ENCODE peak calls at places on chromosomes 5 and 9, in ten cellular contexts. E, D, M, W, O, V, G, K, L and S are unnamed samples.

GRCh38 chr5:170782438-170782837 is 1.1 kb upstream of the GABRP start:
- DNase-seq in E (no peak), D (no peak), M (no peak), W (no peak), O (no peak), V (no peak), G (no peak), K (no peak), L (peak; percentile 20), S (no peak)

GRCh38 chr5:162497455-162497854 is 429.9 kb downstream of the GABRG2 start:
- DNase-seq in E (no peak), D (no peak), M (no peak), W (no peak), O (no peak), V (no peak), G (no peak), K (no peak), L (no peak), S (no peak)

GRCh38 chr9:133701321-133701980 is 36.7 kb downstream of the SARDH start:
- DNase-seq in E (no peak), D (peak; percentile 39), M (no peak), W (no peak), O (no peak), V (no peak), G (no peak), K (no peak), L (no peak), S (no peak)

GRCh38 chr5:1950708-1951103 is 68.0 kb upstream of the IRX4 start:
- DNase-seq in E (no peak), D (no peak), M (no peak), W (no peak), O (no peak), V (no peak), G (no peak), K (no peak), L (no peak), S (no peak)

GRCh38 chr9:33404782-33405362 is 2.5 kb upstream of the AQP7 start:
- DNase-seq in E (no peak), D (no peak), M (no peak), W (no peak), O (no peak), V (no peak), G (no peak), K (no peak), L (no peak), S (no peak)

GRCh38 chr5:79183617-79184016 is 52.3 kb upstream of the JMY start:
- DNase-seq in E (no peak), D (no peak), M (no peak), W (no peak), O (no peak), V (no peak), G (no peak), K (no peak), L (no peak), S (no peak)

GRCh38 chr9:137482094-137482781 is 23.1 kb upstream of the NSMF start:
- DNase-seq in E (peak; percentile 81), D (no peak), M (no peak), W (peak; percentile 93), O (peak; percentile 31), V (peak; percentile 61), G (no peak), K (peak; percentile 98), L (no peak), S (peak; percentile 72)

GRCh38 chr5:73947876-73948275 is 321.9 kb downstream of the ARHGEF28 start:
- DNase-seq in E (no peak), D (no peak), M (no peak), W (no peak), O (no peak), V (no peak), G (no peak), K (no peak), L (no peak), S (no peak)

GRCh38 chr5:472656-473343 is 29.8 kb downstream of the EXOC3 start:
- DNase-seq in E (peak; percentile 50), D (peak; percentile 85), M (peak; percentile 39), W (peak; percentile 78), O (peak; percentile 52), V (peak; percentile 52), G (peak; percentile 90), K (peak; percentile 72), L (peak; percentile 93), S (peak; percentile 99)

GRCh38 chr9:87249029-87249428 is 248.6 kb upstream of the DAPK1 start:
- DNase-seq in E (no peak), D (no peak), M (no peak), W (no peak), O (no peak), V (no peak), G (no peak), K (no peak), L (no peak), S (no peak)

GRCh38 chr5:19608434-19608833 is 379.6 kb downstream of the CDH18 start:
- DNase-seq in E (peak; percentile 10), D (no peak), M (no peak), W (no peak), O (no peak), V (no peak), G (no peak), K (peak; percentile 13), L (peak; percentile 49), S (no peak)

GRCh38 chr5:169044982-169045381 is 256.0 kb downstream of the SLIT3 start:
- DNase-seq in E (no peak), D (no peak), M (no peak), W (no peak), O (no peak), V (no peak), G (no peak), K (no peak), L (no peak), S (no peak)

GRCh38 chr5:40736103-40736875 is 19.5 kb downstream of the TTC33 start:
- DNase-seq in E (peak; percentile 36), D (no peak), M (no peak), W (peak; percentile 74), O (peak; percentile 48), V (peak; percentile 36), G (no peak), K (peak; percentile 75), L (peak; percentile 55), S (no peak)

GRCh38 chr9:112914524-112914923 is 23.8 kb upstream of the SLC46A2 start:
- DNase-seq in E (no peak), D (no peak), M (no peak), W (no peak), O (no peak), V (no peak), G (no peak), K (peak; percentile 26), L (no peak), S (no peak)

GRCh38 chr5:129361441-129362025 is 98.6 kb upstream of the ADAMTS19 start:
- DNase-seq in E (no peak), D (no peak), M (no peak), W (peak; percentile 3), O (no peak), V (no peak), G (no peak), K (no peak), L (no peak), S (no peak)

GRCh38 chr5:1526151-1526631 is 2.4 kb upstream of the LPCAT1 start:
- DNase-seq in E (no peak), D (no peak), M (no peak), W (no peak), O (no peak), V (no peak), G (no peak), K (no peak), L (no peak), S (peak; percentile 20)

GRCh38 chr5:50709471-50709870 is 43.0 kb downstream of the PARP8 start:
- DNase-seq in E (peak; percentile 29), D (no peak), M (no peak), W (peak; percentile 64), O (no peak), V (peak; percentile 17), G (no peak), K (no peak), L (no peak), S (no peak)

GRCh38 chr9:36956908-36957307 is 77.2 kb downstream of the PAX5 start:
- DNase-seq in E (no peak), D (no peak), M (no peak), W (no peak), O (no peak), V (no peak), G (no peak), K (no peak), L (no peak), S (no peak)

GRCh38 chr9:110526426-110526825 is 53.1 kb downstream of the SVEP1 start:
- DNase-seq in E (peak; percentile 74), D (no peak), M (no peak), W (peak; percentile 75), O (no peak), V (peak; percentile 35), G (no peak), K (peak; percentile 25), L (no peak), S (no peak)

GRCh38 chr5:16792278-16793275 is 143.5 kb downstream of the MYO10 start:
- DNase-seq in E (no peak), D (no peak), M (no peak), W (no peak), O (no peak), V (no peak), G (no peak), K (no peak), L (no peak), S (no peak)

GRCh38 chr5:134435525-134435924 is 23.8 kb upstream of the CDKN2AIPNL start:
- DNase-seq in E (peak; percentile 73), D (no peak), M (no peak), W (peak; percentile 92), O (no peak), V (peak; percentile 66), G (no peak), K (peak; percentile 86), L (no peak), S (no peak)

GRCh38 chr5:151812757-151813309 is 41.1 kb downstream of the G3BP1 start:
- DNase-seq in E (peak; percentile 59), D (no peak), M (no peak), W (peak; percentile 54), O (no peak), V (no peak), G (no peak), K (peak; percentile 37), L (no peak), S (no peak)

GRCh38 chr9:120918931-120919638 is 7.5 kb downstream of the TRAF1 start:
- DNase-seq in E (no peak), D (no peak), M (no peak), W (no peak), O (no peak), V (no peak), G (no peak), K (peak; percentile 74), L (no peak), S (no peak)

GRCh38 chr5:76690704-76691469 is 25.0 kb upstream of the F2R start:
- DNase-seq in E (peak; percentile 65), D (no peak), M (no peak), W (peak; percentile 72), O (peak; percentile 28), V (no peak), G (no peak), K (peak; percentile 71), L (no peak), S (no peak)

GRCh38 chr9:75907329-75907728 is 16.9 kb downstream of the PCSK5 start:
- DNase-seq in E (peak; percentile 67), D (no peak), M (no peak), W (peak; percentile 22), O (peak; percentile 35), V (no peak), G (no peak), K (no peak), L (peak; percentile 39), S (no peak)

GRCh38 chr5:110054240-110054639 is 364.5 kb downstream of the MAN2A1 start:
- DNase-seq in E (peak; percentile 89), D (peak; percentile 78), M (no peak), W (peak; percentile 21), O (peak; percentile 9), V (peak; percentile 31), G (no peak), K (peak; percentile 51), L (no peak), S (no peak)

GRCh38 chr5:109409844-109410388 is at the start of gene PJA2:
- DNase-seq in E (peak; percentile 100), D (peak; percentile 97), M (peak; percentile 94), W (peak; percentile 100), O (peak; percentile 99), V (peak; percentile 100), G (peak; percentile 99), K (peak; percentile 100), L (peak; percentile 97), S (peak; percentile 98)

GRCh38 chr5:129094924-129095797 is 612 bp downstream of the ISOC1 start:
- DNase-seq in E (peak; percentile 11), D (peak; percentile 29), M (peak; percentile 2), W (peak; percentile 31), O (peak; percentile 80), V (no peak), G (peak; percentile 79), K (peak; percentile 35), L (peak; percentile 62), S (peak; percentile 93)